ENCODE peak calls at places on chromosomes 11 and 22, in four cellular contexts. H, O, N and G are unnamed samples.

GRCh38 chr22:35629406-35630234 is 12.5 kb upstream of the MB start:
- DNase-seq in O (peak), N (peak), H (no peak), G (peak)

GRCh38 chr11:27396259-27396839 is 33.3 kb upstream of the CCDC34 start:
- DNase-seq in H (peak), N (no peak), O (no peak), G (no peak)

GRCh38 chr11:75532200-75532972 is 6.6 kb upstream of the GDPD5 start:
- DNase-seq in N (peak), O (peak), H (peak), G (peak)

GRCh38 chr11:112455791-112456190 is 195.1 kb upstream of the PLET1 start:
- DNase-seq in O (no peak), N (no peak), H (no peak), G (no peak)

GRCh38 chr22:48697223-48697622 is 1130.5 kb downstream of the BRD1 start:
- DNase-seq in N (no peak), O (no peak), H (no peak), G (no peak)

GRCh38 chr11:96215094-96215782 is 127.8 kb downstream of the MAML2 start:
- DNase-seq in H (no peak), O (peak), N (peak), G (no peak)

GRCh38 chr22:39883057-39883456 is 10.5 kb downstream of the ENTHD1 start:
- DNase-seq in H (no peak), N (no peak), O (no peak), G (no peak)

GRCh38 chr11:44680982-44681597 is 45.7 kb upstream of the TSPAN18 start:
- DNase-seq in O (no peak), N (no peak), H (no peak), G (no peak)

GRCh38 chr11:11043676-11044075 is 185.8 kb upstream of the ZBED5 start:
- DNase-seq in N (no peak), H (no peak), O (no peak), G (no peak)

GRCh38 chr22:44155115-44155514 is 25.6 kb upstream of the PARVG start:
- DNase-seq in H (no peak), O (no peak), N (no peak), G (no peak)

GRCh38 chr11:73416711-73417265 is 40.6 kb downstream of the RELT start:
- DNase-seq in H (no peak), O (no peak), N (no peak), G (no peak)

GRCh38 chr11:13120691-13121090 is 111.6 kb downstream of the RASSF10 start:
- DNase-seq in H (no peak), O (no peak), N (no peak), G (no peak)

GRCh38 chr22:31103111-31103510 is 4.3 kb downstream of the SELENOM start:
- DNase-seq in N (no peak), H (no peak), O (no peak), G (no peak)

GRCh38 chr11:83819936-83820549 is 533.9 kb upstream of the CCDC90B start:
- DNase-seq in O (no peak), H (peak), N (peak), G (peak)

DNA sequence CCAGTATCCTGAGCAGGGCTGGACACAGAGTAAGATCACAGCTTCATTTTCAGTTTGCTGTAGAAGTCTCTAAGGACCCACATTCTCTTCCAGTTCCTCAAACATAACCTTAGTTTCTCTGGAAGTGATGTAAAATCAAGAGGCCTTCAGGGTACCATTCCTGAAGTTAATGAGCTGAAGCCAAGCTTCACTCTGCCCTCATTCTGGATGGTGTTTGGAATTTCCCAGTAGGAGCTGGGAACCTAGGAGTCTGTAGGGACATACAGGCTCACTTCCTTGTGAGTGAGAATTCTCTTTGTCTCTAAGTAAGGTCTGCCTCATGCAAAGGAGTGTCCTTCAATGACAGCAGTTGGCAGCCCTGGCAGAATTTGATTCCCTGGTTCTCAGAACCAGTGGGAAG is 142.4 kb upstream of the NARS2 start:
- DNase-seq in N (no peak), H (no peak), O (no peak), G (no peak)
- TF ChIP-seq BHLHE40 in N (no peak), H (no peak), O (no peak), G (no peak)

GRCh38 chr11:131463609-131464008 is 93.2 kb downstream of the NTM start:
- DNase-seq in H (no peak), O (no peak), N (no peak), G (no peak)
- TF ChIP-seq CHD2 in H (no peak), O (no peak), N (no peak), G (no peak)

DNA sequence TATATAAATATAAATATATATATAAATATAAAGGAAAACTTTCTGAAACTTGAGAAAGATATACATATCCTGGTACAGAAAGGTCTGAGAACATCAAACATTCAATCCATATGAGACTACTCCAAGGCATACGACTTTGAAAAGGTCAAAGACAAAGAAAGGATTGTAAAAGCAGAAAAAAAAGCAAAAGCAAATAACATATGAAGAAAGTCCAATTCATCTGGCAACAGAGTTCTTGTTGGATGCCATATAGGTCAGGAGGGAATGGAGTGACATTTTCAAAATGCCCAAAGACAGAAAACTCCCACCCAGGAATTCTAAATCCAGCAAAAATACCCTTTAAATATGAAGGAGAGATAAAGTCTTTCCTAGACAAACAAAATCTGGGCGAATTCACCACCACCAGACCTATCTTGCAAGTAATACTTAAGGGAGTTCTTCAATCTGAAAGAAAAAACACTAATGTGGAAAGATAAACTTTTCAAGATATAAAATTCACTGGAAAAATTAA is 42.3 kb upstream of the MRPL17 start:
- DNase-seq in N (no peak), H (peak), O (no peak), G (no peak)
- TF ChIP-seq MYC in N (no peak), H (no peak), O (no peak), G (no peak)

GRCh38 chr11:65574147-65574962 is 1.5 kb upstream of the EHBP1L1 start:
- DNase-seq in H (peak), N (peak), O (peak), G (peak)

GRCh38 chr11:65576232-65576866 is 496 bp downstream of the EHBP1L1 start:
- DNase-seq in H (no peak), N (no peak), O (no peak), G (no peak)

GRCh38 chr11:65576867-65577755 is 1.3 kb downstream of the EHBP1L1 start:
- DNase-seq in O (no peak), H (peak), N (no peak), G (peak)

GRCh38 chr11:65574963-65575567 is 788 bp upstream of the EHBP1L1 start:
- DNase-seq in H (no peak), N (peak), O (no peak), G (no peak)

DNA sequence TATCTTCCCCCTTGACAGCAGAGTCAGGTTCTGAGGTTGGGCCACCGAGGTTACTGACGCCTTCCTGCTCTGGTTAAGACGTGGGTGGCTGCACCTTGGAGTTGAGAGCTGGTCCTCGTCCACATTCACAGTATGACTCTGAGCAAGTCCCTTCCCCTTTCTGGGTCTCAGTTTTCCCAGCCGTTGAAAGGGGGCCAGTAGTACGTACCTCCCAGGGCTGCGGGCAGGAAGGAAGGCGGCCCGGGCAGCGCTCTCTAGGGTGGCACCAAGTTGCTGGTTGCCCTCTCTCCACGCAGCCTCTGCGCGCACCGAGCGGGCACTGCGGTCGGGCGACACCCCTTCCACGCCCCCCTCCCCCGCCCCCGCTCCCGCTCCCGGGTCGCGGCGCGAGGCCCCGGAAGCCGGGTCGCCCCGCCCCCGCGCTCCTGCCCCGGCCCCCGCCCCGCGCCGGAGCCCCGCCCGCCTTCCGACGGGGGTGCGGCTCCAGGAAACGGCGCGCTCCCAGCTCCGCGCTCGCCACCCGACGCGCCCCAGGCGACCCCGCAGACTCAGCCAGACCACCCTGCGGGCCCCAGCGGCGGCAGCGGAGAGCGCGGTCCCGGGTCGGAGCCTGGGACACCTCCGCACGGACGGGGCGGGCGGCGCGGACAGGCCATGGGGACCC is at the start of gene EHBP1L1:
- DNase-seq in H (no peak), N (peak), O (peak), G (peak)
- TF ChIP-seq BHLHE40 in H (no peak), N (no peak), O (peak), G (no peak)